ENCODE peak calls at places on chromosome 7, in eight cellular contexts. P is ACHN; V is ovary; Y is cardiac muscle cell; M is activated T-helper 9 cell treated with anti-CD3 and anti-CD28 coated beads, Interleukin-2, amount 50 U/mL, for 16 hours; W is BE2C; H is M059J; Z is putamen. C is an unnamed sample.

GRCh38 chr7:100895956-100896742 is 461 bp upstream of the ACHE start:
- DNase-seq in Y (no peak), P (peak), V (peak), Z (no peak), W (peak), M (no peak), H (no peak), C (peak)

GRCh38 chr7:98231489-98232275 is 20.4 kb downstream of the TECPR1 start:
- DNase-seq in W (no peak), Z (no peak), H (no peak), V (no peak), M (no peak), P (no peak), Y (no peak), C (no peak)

GRCh38 chr7:31991846-31992245 is 78.4 kb downstream of the PDE1C start:
- DNase-seq in P (no peak), V (no peak), M (no peak), W (no peak), Y (no peak), H (peak), Z (no peak), C (no peak)

GRCh38 chr7:24725554-24726260 is 31.6 kb downstream of the GSDME start:
- DNase-seq in V (no peak), H (no peak), Z (no peak), Y (no peak), M (no peak), W (no peak), P (no peak), C (no peak)

GRCh38 chr7:17311952-17312351 is 13.5 kb downstream of the AHR start:
- DNase-seq in W (no peak), Y (no peak), Z (no peak), M (no peak), P (no peak), H (no peak), V (no peak), C (no peak)

GRCh38 chr7:69837387-69838068 is 239.3 kb downstream of the AUTS2 start:
- DNase-seq in M (no peak), W (no peak), Y (peak), H (peak), P (no peak), Z (no peak), V (no peak), C (no peak)

GRCh38 chr7:76310102-76310957 is 7.9 kb downstream of the HSPB1 start:
- DNase-seq in P (no peak), W (peak), M (no peak), Z (no peak), V (no peak), H (peak), Y (no peak), C (no peak)

GRCh38 chr7:107854989-107855388 is 36.0 kb upstream of the DLD start:
- DNase-seq in Z (no peak), M (no peak), V (no peak), Y (peak), W (no peak), H (peak), P (peak), C (no peak)

GRCh38 chr7:135247746-135248471 is 14.3 kb downstream of the STRA8 start:
- DNase-seq in Z (no peak), H (no peak), Y (no peak), V (no peak), P (no peak), M (no peak), W (no peak), C (no peak)

GRCh38 chr7:156527458-156527890 is 113.1 kb upstream of the RNF32 start:
- DNase-seq in Y (no peak), W (no peak), P (no peak), V (no peak), H (no peak), M (no peak), Z (no peak), C (no peak)

GRCh38 chr7:74569501-74570075 is 87.9 kb upstream of the GTF2I start:
- DNase-seq in H (no peak), V (no peak), Y (no peak), Z (peak), W (no peak), P (no peak), M (peak), C (no peak)

GRCh38 chr7:132030161-132030568 is 473.7 kb upstream of the PODXL start:
- DNase-seq in Z (peak), M (no peak), P (no peak), V (peak), W (peak), Y (peak), H (peak), C (no peak)

GRCh38 chr7:50577569-50577968 is 12.4 kb upstream of the DDC start:
- DNase-seq in V (no peak), W (no peak), M (no peak), Y (no peak), Z (no peak), H (no peak), P (no peak), C (no peak)

GRCh38 chr7:85186083-85186520 is 754 bp downstream of the SEMA3D start:
- DNase-seq in V (peak), H (peak), W (peak), Y (peak), Z (no peak), P (peak), M (no peak), C (peak)

GRCh38 chr7:2157473-2158279 is 75.1 kb downstream of the MAD1L1 start:
- DNase-seq in Z (peak), W (peak), M (no peak), V (peak), H (peak), Y (peak), P (no peak), C (peak)

GRCh38 chr7:24227603-24228359 is 56.2 kb upstream of the NPY start:
- DNase-seq in H (peak), Z (no peak), W (peak), M (no peak), V (no peak), P (no peak), Y (no peak), C (no peak)

GRCh38 chr7:136688601-136689000 is 179.9 kb upstream of the CHRM2 start:
- DNase-seq in Z (no peak), P (no peak), V (no peak), H (no peak), W (no peak), Y (no peak), M (no peak), C (no peak)

GRCh38 chr7:111210996-111211395 is 120.1 kb downstream of the LRRN3 start:
- DNase-seq in M (no peak), Y (peak), P (no peak), Z (no peak), V (no peak), W (no peak), H (peak), C (peak)

GRCh38 chr7:143392875-143393266 is 11.7 kb downstream of the ZYX start:
- DNase-seq in V (no peak), P (no peak), M (no peak), H (no peak), W (no peak), Y (peak), Z (no peak), C (no peak)

GRCh38 chr7:155523168-155523675 is 23.1 kb downstream of the CNPY1 start:
- DNase-seq in V (no peak), P (no peak), W (no peak), H (no peak), Y (no peak), M (no peak), Z (no peak), C (no peak)

GRCh38 chr7:124489925-124490324 is 275.7 kb downstream of the GPR37 start:
- DNase-seq in H (peak), V (no peak), P (no peak), Z (no peak), M (no peak), W (no peak), Y (no peak), C (no peak)

GRCh38 chr7:139094596-139094995 is 14.9 kb downstream of the ZC3HAV1 start:
- DNase-seq in W (no peak), M (no peak), Y (no peak), H (no peak), P (no peak), V (no peak), Z (no peak), C (no peak)

GRCh38 chr7:137399827-137400823 is 56.6 kb upstream of the PTN start:
- DNase-seq in Z (no peak), W (no peak), Y (no peak), M (no peak), P (no peak), V (no peak), H (peak), C (peak)

GRCh38 chr7:1647961-1648631 is 22.0 kb upstream of the ELFN1 start:
- DNase-seq in P (no peak), M (no peak), Y (peak), H (no peak), V (no peak), Z (no peak), W (peak), C (no peak)

GRCh38 chr7:100003711-100004661 is 11.4 kb upstream of the ZKSCAN1 start:
- DNase-seq in W (no peak), P (no peak), Y (no peak), V (no peak), H (no peak), Z (peak), M (no peak), C (no peak)

C was measured in GM03348.